ENCODE peak calls at places on chromosome 6, in seven cellular contexts. A, F, Z, R, O, V and C are unnamed samples.

GRCh38 chr6:41111017-41111416 is 38.2 kb downstream of the NFYA start:
- DNase-seq in A (no peak), F (no peak), Z (no peak), R (no peak), O (no peak), V (no peak), C (no peak)

GRCh38 chr6:99592900-99593299 is 13.7 kb upstream of the PRDM13 start:
- DNase-seq in A (no peak), F (no peak), Z (peak; percentile 86), R (no peak), O (no peak), V (no peak), C (no peak)

GRCh38 chr6:127031511-127031910 is 87.0 kb upstream of the RSPO3 start:
- DNase-seq in A (no peak), F (no peak), Z (no peak), R (no peak), O (no peak), V (no peak), C (no peak)

GRCh38 chr6:109019911-109020310 is 74.7 kb downstream of the SESN1 start:
- DNase-seq in A (no peak), F (no peak), Z (no peak), R (no peak), O (no peak), V (no peak), C (no peak)

GRCh38 chr6:132003516-132004178 is 52.5 kb upstream of the CCN2 start:
- DNase-seq in A (no peak), F (no peak), Z (no peak), R (no peak), O (no peak), V (no peak), C (no peak)

GRCh38 chr6:6908116-6908515 is 199.6 kb upstream of the RREB1 start:
- DNase-seq in A (no peak), F (no peak), Z (no peak), R (no peak), O (no peak), V (no peak), C (no peak)

GRCh38 chr6:109979033-109979921 is 1.2 kb downstream of the GPR6 start:
- DNase-seq in A (no peak), F (no peak), Z (no peak), R (no peak), O (no peak), V (no peak), C (peak; percentile 90)

GRCh38 chr6:117496383-117496990 is 14.0 kb downstream of the DCBLD1 start:
- DNase-seq in A (no peak), F (no peak), Z (peak; percentile 47), R (no peak), O (no peak), V (no peak), C (no peak)

GRCh38 chr6:167232355-167232754 is 58.8 kb upstream of the UNC93A start:
- DNase-seq in A (no peak), F (no peak), Z (no peak), R (no peak), O (no peak), V (no peak), C (no peak)

GRCh38 chr6:166206066-166206465 is 38.4 kb upstream of the TBXT start:
- DNase-seq in A (no peak), F (no peak), Z (no peak), R (no peak), O (no peak), V (no peak), C (no peak)

GRCh38 chr6:42255050-42255449 is 37.4 kb upstream of the MRPS10 start:
- DNase-seq in A (no peak), F (no peak), Z (no peak), R (no peak), O (no peak), V (no peak), C (no peak)

DNA sequence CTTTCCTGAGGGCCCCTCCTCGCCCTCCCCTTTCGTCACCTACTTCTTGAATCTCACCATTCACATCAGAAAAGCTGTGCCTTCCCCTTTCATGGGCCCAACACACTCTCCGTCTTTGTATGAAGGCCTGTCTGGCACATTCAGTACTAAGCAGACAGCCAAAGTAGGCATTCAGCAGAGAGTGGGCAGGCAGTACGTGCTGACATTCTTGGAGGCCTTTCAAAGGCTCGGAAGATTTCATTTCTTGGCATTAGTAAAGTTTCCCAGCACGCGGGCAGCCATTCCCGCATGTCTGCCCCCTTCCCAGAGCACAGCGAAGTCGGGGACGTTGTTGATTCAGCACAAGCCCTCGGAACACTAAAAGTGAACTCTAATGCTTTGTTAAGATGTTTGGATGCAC is 18.0 kb downstream of the NEDD9 start:
- DNase-seq in A (no peak), F (no peak), Z (no peak), R (no peak), O (no peak), V (no peak), C (no peak)
- TF ChIP-seq CTCF in A (no peak), F (no peak), Z (no peak), R (no peak), O (no peak), V (no peak), C (no peak)

GRCh38 chr6:142255785-142256184 is 46.0 kb upstream of the ADGRG6 start:
- DNase-seq in A (no peak), F (no peak), Z (no peak), R (no peak), O (no peak), V (no peak), C (no peak)
- TF ChIP-seq CTCF in A (no peak), F (no peak), Z (no peak), R (no peak), O (no peak), V (no peak), C (no peak)

DNA sequence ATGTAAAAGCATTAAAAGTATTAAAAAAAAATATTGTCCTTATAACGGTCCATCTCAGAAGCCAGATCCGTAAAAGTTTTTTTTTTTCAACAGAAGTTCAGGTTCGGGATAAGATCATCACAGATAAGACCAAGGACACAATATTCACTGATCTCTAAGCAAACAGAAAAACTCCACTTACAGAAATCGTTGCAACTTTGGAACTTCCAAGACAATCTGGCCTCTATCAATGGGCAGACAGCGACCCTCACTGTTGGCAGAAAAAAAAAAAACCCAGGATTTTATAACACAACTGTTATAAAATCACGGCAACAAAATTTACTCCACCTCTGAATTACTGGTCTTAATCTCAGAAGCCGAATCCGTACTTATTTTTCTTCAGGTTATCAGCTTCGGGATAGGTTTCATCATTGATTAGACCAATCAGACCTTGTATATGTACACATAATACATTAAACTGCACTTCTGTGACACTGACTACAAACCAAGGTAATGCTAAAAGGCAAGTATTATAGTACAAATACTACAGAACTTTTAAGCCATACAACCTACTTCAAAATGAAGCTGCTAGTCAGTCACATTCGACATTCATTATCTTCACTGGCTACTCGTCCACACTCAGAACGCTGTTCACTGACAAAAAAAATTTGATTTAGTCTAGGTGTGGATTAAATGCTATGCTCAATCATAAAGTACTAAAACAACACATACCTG is 34.7 kb upstream of the SYNCRIP start:
- DNase-seq in A (no peak), F (no peak), Z (peak; percentile 59), R (no peak), O (no peak), V (no peak), C (no peak)
- TF ChIP-seq CTCF in A (peak; percentile 26), F (peak; percentile 11), Z (peak; percentile 25), R (no peak), O (no peak), V (no peak), C (peak; percentile 78)

GRCh38 chr6:113488061-113488460 is 369.1 kb upstream of the MARCKS start:
- DNase-seq in A (no peak), F (no peak), Z (peak; percentile 20), R (no peak), O (no peak), V (no peak), C (no peak)
- TF ChIP-seq CTCF in A (no peak), F (no peak), Z (no peak), R (no peak), O (no peak), V (no peak), C (peak; percentile 34)

GRCh38 chr6:36734486-36735060 is 36.9 kb downstream of the RAB44 start:
- DNase-seq in A (no peak), F (no peak), Z (no peak), R (no peak), O (no peak), V (no peak), C (no peak)

GRCh38 chr6:36730424-36731380 is 33.1 kb downstream of the RAB44 start:
- DNase-seq in A (no peak), F (no peak), Z (no peak), R (no peak), O (no peak), V (no peak), C (peak; percentile 60)

GRCh38 chr6:36729169-36729549 is 31.5 kb downstream of the RAB44 start:
- DNase-seq in A (no peak), F (no peak), Z (peak; percentile 43), R (no peak), O (no peak), V (no peak), C (no peak)

GRCh38 chr6:36733300-36733699 is 35.7 kb downstream of the RAB44 start:
- DNase-seq in A (no peak), F (no peak), Z (no peak), R (no peak), O (no peak), V (no peak), C (peak; percentile 29)

DNA sequence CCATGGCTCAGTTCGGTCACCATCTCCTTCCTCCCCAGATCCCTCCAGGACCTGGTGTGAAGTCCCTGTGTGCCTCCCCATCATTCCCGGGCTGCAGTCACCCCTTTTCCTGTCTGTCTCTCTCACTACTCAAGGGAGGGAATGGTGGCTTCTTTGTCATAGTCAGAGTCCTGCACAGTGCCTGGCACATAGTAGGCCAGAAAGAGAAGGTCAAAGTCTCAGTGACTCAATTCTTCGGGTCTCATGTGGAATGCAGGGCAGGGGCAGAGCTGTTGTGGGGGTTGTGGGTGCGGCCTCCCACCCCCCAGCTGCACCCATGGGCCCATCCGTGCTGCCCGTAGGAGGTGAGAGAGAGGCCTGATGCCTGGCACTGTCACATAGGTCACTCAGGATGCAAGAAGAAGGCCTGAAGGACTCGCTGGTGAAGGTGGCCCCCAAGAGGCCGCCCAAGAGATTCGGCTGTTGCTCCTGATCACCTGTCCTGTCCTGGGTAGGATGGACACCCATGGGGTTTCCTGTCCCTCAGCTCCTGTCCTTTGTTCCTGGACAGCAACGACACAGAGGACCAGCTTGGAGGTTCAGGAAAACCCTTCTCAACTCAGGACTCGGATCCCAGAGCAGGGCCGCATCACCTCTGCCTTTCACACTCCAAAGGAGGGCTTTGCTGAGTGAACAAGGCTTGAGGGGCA is 34.1 kb downstream of the RAB44 start:
- DNase-seq in A (no peak), F (no peak), Z (no peak), R (no peak), O (no peak), V (no peak), C (peak; percentile 47)
- TF ChIP-seq CTCF in A (no peak), F (no peak), Z (no peak), R (no peak), O (no peak), V (no peak), C (no peak)

DNA sequence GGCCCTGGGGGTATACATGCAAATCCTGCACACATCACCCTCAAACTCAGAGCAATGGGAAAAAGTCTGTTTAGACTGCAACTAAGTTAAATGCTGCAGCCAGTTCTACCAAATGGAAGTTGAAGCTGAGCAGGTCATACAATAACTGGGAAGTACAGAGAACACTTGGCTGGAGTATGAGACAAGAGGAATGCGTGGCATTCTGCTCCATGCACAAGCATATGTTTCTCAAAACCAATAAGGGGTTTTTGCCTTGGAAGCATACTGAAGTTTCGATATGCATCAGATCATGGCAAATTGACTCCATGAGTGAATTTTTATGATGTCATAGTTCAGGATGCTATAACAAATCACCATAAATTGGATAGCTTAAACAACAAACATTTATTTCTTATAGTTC is 193.8 kb downstream of the COL12A1 start:
- DNase-seq in A (no peak), F (no peak), Z (no peak), R (no peak), O (no peak), V (no peak), C (no peak)
- TF ChIP-seq CTCF in A (no peak), F (no peak), Z (no peak), R (no peak), O (no peak), V (no peak), C (no peak)